ENCODE peak calls at places on chromosomes 4 and X, in four cellular contexts. One of them, this sample, is unnamed.
A peak's percentile ranks its signal among the peaks of the same experiment; 100 is the strongest.

GRCh38 chr4:4443821-4444220 is 56.9 kb downstream of the NSG1 start:
- DNase-seq in cardiac muscle cell: peak; percentile 55
- DNase-seq in right atrium auricular region: no peak
- DNase-seq in PC-3: peak; percentile 15
- DNase-seq in this sample: no peak

GRCh38 chrX:352181-352580 is 33.6 kb upstream of the GTPBP6 start:
- DNase-seq in right atrium auricular region: no peak
- DNase-seq in cardiac muscle cell: no peak
- DNase-seq in PC-3: no peak
- DNase-seq in this sample: no peak

GRCh38 chr4:5706486-5707290 is 1.7 kb downstream of the EVC2 start:
- DNase-seq in right atrium auricular region: no peak
- DNase-seq in PC-3: no peak
- DNase-seq in cardiac muscle cell: no peak
- DNase-seq in this sample: no peak

GRCh38 chr4:156346959-156347385 is 393.3 kb upstream of the CTSO start:
- DNase-seq in cardiac muscle cell: no peak
- DNase-seq in PC-3: peak; percentile 36
- DNase-seq in right atrium auricular region: no peak
- DNase-seq in this sample: no peak

GRCh38 chr4:15989431-15989830 is 26.5 kb upstream of the FGFBP2 start:
- DNase-seq in cardiac muscle cell: no peak
- DNase-seq in right atrium auricular region: no peak
- DNase-seq in PC-3: no peak
- DNase-seq in this sample: no peak

GRCh38 chr4:186190456-186191265 is 706 bp upstream of the CYP4V2 start:
- DNase-seq in cardiac muscle cell: peak; percentile 22
- DNase-seq in right atrium auricular region: peak; percentile 75
- DNase-seq in PC-3: no peak
- DNase-seq in this sample: peak; percentile 69

GRCh38 chrX:134004038-134004437 is 18.6 kb upstream of the GPC3 start:
- DNase-seq in PC-3: peak; percentile 25
- DNase-seq in right atrium auricular region: no peak
- DNase-seq in cardiac muscle cell: peak; percentile 77
- DNase-seq in this sample: no peak

GRCh38 chr4:87540176-87541058 is 11.2 kb upstream of the SPARCL1 start:
- DNase-seq in PC-3: no peak
- DNase-seq in right atrium auricular region: peak; percentile 69
- DNase-seq in cardiac muscle cell: peak; percentile 81
- DNase-seq in this sample: no peak

GRCh38 chrX:22526339-22526738 is 253.6 kb downstream of the CBLL2 start:
- DNase-seq in right atrium auricular region: no peak
- DNase-seq in cardiac muscle cell: peak; percentile 4
- DNase-seq in PC-3: peak; percentile 93
- DNase-seq in this sample: peak; percentile 24

GRCh38 chr4:185165605-185166063 is 22.6 kb downstream of the SLC25A4 start:
- DNase-seq in PC-3: no peak
- DNase-seq in cardiac muscle cell: peak; percentile 95
- DNase-seq in right atrium auricular region: no peak
- DNase-seq in this sample: peak; percentile 53
- TF ChIP-seq CTCF in PC-3: no peak
- TF ChIP-seq CTCF in cardiac muscle cell: no peak
- TF ChIP-seq CTCF in right atrium auricular region: no peak
- TF ChIP-seq CTCF in this sample: no peak

GRCh38 chr4:126977306-126977705 is 655.5 kb upstream of the INTU start:
- DNase-seq in PC-3: no peak
- DNase-seq in right atrium auricular region: no peak
- DNase-seq in cardiac muscle cell: peak; percentile 22
- DNase-seq in this sample: no peak
- TF ChIP-seq CTCF in PC-3: no peak
- TF ChIP-seq CTCF in right atrium auricular region: no peak
- TF ChIP-seq CTCF in cardiac muscle cell: no peak
- TF ChIP-seq CTCF in this sample: no peak

GRCh38 chrX:47644557-47645091 is 5.7 kb downstream of the ELK1 start:
- DNase-seq in PC-3: peak; percentile 17
- DNase-seq in right atrium auricular region: no peak
- DNase-seq in cardiac muscle cell: peak; percentile 54
- DNase-seq in this sample: no peak
- TF ChIP-seq CTCF in PC-3: peak; percentile 44
- TF ChIP-seq CTCF in right atrium auricular region: peak; percentile 18
- TF ChIP-seq CTCF in cardiac muscle cell: peak; percentile 55
- TF ChIP-seq CTCF in this sample: no peak

DNA sequence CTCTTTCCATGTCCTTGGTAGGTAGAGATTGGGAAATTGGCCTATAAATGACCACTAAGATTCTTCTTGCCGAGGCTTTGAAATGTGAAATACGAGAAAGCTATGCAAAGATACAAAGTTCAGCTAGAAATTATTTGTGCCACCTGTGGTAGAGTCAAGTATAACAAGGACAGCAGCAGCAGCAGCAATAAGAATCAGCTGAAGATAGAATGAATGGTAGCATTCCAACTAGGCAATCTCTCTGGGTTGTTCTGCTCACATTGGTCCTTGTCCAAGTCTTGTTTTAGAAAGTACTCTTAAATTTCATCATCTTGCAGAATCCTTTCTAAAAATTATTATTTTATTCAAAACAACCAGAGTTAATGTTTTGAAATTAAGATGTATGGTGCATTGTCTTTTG is 67.8 kb upstream of the PCDH10 start:
- DNase-seq in cardiac muscle cell: no peak
- DNase-seq in PC-3: no peak
- DNase-seq in right atrium auricular region: no peak
- DNase-seq in this sample: no peak
- TF ChIP-seq CTCF in cardiac muscle cell: no peak
- TF ChIP-seq CTCF in PC-3: peak; percentile 10
- TF ChIP-seq CTCF in right atrium auricular region: no peak
- TF ChIP-seq CTCF in this sample: no peak

DNA sequence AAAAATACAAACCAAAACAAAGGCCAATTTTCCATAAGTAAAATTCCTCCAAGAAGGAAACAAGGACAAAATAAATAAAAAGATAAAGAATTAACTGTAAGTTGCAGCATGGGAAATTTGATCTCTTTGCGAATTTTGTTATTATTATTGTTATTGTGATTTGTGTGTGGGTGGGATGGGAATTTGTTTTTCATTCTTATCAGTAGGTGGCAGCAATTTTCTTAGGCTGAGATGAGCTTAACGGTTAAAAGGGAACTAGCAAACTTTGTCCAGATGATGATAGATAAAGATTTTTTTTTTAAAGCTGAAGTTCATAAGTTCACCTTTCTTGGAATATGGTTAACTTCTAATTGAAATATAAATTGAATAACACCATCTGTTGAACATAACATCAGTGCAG is 83.2 kb upstream of the IL1RAPL2 start:
- DNase-seq in PC-3: peak; percentile 15
- DNase-seq in right atrium auricular region: no peak
- DNase-seq in cardiac muscle cell: no peak
- DNase-seq in this sample: no peak
- TF ChIP-seq CTCF in PC-3: peak; percentile 58
- TF ChIP-seq CTCF in right atrium auricular region: no peak
- TF ChIP-seq CTCF in cardiac muscle cell: no peak
- TF ChIP-seq CTCF in this sample: no peak

DNA sequence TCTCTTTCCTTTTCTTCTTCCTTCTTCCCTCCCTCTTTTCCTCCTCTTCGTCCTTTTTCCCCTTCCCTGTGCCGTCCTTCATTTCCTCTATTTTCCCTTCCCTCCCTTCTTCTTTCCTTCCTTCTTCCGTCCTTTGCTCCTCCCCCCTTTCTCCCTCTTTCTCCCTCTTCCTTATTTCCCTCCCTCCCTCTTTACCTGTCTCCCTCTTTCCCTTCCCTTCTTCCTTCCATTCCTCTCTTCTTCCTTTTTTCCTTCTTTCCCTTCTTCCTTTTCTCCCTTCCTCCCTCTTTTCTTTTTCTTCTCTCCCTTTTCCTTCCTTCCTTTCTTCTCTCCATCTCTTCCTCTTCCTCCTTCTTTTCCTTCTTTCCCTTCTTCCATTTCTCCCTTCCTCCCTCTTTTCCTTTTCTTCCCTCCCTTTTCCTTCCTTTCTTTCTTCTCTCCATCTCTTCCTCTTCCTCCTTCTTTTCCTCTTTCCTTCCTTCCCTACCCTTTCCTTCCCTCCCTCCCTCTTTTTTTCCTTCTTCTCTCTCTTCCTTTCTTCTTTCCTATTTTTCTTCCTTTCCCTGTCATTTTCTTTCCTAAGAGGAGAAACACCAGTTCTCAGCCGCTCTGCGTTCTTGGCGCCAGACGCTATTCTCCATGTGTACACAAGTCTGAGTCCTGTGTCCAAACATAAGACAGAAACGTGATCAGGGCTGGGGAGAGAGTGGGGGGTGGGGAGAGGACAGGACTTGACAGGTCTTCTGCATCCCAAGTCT is 597.1 kb downstream of the MID1IP1 start:
- DNase-seq in PC-3: no peak
- DNase-seq in cardiac muscle cell: no peak
- DNase-seq in right atrium auricular region: no peak
- DNase-seq in this sample: no peak
- TF ChIP-seq CTCF in PC-3: no peak
- TF ChIP-seq CTCF in cardiac muscle cell: no peak
- TF ChIP-seq CTCF in right atrium auricular region: no peak
- TF ChIP-seq CTCF in this sample: no peak

DNA sequence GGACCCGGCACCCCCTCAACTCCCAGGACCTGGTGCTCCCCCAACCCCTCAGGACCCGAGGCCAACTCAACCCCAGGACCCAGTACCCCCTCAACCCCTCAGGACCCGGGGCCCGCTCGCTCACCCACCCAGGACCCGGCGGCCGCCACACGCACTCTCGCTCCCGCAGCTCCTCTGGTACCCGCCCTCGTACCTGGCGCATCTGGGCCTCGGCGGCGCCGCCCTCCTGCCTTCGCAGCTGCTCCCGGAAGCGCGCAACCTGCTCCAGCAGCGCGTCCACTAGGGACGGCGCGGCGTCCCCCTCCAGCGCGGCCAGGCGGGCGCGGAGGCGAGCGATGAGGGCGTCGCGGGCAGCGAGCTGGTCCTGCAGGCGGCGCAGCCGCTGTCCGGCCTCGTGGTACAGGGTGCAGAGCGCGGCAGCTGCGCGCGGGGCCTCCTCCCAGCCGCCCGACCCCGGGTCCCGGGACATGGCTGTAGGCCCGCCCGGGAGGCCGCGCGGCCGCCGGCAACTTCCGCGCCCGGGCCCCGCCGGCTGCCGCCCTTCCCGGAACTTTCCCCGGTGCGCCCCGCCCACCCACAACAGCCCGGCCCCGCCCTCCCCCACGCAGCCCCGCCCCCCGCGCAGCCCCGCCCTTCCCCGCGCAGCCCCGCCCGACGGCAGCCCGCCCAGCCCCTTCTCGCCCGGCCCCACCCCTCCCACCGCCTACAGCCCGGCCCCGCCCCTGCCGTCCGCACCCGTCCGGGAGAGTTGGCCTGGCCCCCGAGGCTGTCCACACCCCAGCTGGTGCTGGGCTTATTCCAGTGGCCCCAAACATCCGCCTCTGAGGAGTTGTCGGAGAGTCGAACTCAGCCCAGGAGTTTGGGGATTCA is at the start of gene TNIP2:
- DNase-seq in PC-3: peak; percentile 73
- DNase-seq in right atrium auricular region: peak; percentile 91
- DNase-seq in cardiac muscle cell: peak; percentile 91
- DNase-seq in this sample: peak; percentile 98
- TF ChIP-seq CTCF in PC-3: no peak
- TF ChIP-seq CTCF in right atrium auricular region: no peak
- TF ChIP-seq CTCF in cardiac muscle cell: peak; percentile 26
- TF ChIP-seq CTCF in this sample: peak; percentile 28

DNA sequence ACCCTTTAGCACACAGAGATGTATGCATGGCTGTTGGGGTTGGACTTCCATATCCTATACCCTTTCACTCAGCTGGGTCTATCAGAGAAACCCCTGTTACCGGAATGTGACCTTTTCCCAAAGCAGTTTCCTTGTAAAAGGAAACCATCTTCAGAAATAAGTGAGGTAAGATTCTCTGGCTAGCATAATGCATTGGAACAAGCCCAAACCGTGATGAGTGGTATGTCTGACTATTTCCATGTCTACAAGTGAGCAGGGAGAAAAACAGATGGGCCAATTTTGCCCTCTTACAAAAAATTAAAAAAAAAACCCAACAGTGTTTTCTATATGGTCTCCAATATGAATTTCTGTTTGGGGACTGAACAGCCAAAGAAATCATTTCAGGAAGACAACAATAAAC is 283.9 kb downstream of the SMARCA1 start:
- DNase-seq in right atrium auricular region: no peak
- DNase-seq in cardiac muscle cell: peak; percentile 1
- DNase-seq in PC-3: no peak
- DNase-seq in this sample: no peak
- TF ChIP-seq CTCF in right atrium auricular region: no peak
- TF ChIP-seq CTCF in cardiac muscle cell: no peak
- TF ChIP-seq CTCF in PC-3: no peak
- TF ChIP-seq CTCF in this sample: no peak